ENCODE peak calls at places on chromosome 20, in eight cellular contexts. G, H, A, M, V, F, J and P are unnamed samples.

GRCh38 chr20:56636701-56637100 is 7.6 kb downstream of the TFAP2C start:
- DNase-seq in G (no peak), H (no peak), A (no peak), M (no peak), V (no peak), F (no peak), J (no peak), P (no peak)

GRCh38 chr20:52448513-52448912 is 256.9 kb upstream of the ZFP64 start:
- DNase-seq in G (no peak), H (no peak), A (no peak), M (no peak), V (no peak), F (no peak), J (no peak), P (no peak)

GRCh38 chr20:19835533-19836222 is 77.6 kb downstream of the RIN2 start:
- DNase-seq in G (no peak), H (no peak), A (peak; percentile 72), M (no peak), V (no peak), F (no peak), J (no peak), P (no peak)

GRCh38 chr20:18984238-18985200 is 170.9 kb downstream of the SCP2D1 start:
- DNase-seq in G (no peak), H (no peak), A (no peak), M (no peak), V (no peak), F (peak; percentile 31), J (no peak), P (no peak)

GRCh38 chr20:11483697-11484096 is 434.0 kb upstream of the BTBD3 start:
- DNase-seq in G (no peak), H (no peak), A (no peak), M (no peak), V (no peak), F (no peak), J (no peak), P (no peak)

GRCh38 chr20:40769677-40770285 is 80.7 kb upstream of the MAFB start:
- DNase-seq in G (no peak), H (no peak), A (no peak), M (no peak), V (no peak), F (no peak), J (no peak), P (no peak)

GRCh38 chr20:1567392-1568165 is 10.1 kb upstream of the SIRPD start:
- DNase-seq in G (no peak), H (no peak), A (no peak), M (no peak), V (no peak), F (no peak), J (no peak), P (peak; percentile 93)

GRCh38 chr20:31581391-31581790 is 23.7 kb upstream of the ID1 start:
- DNase-seq in G (no peak), H (no peak), A (no peak), M (no peak), V (no peak), F (no peak), J (no peak), P (no peak)

GRCh38 chr20:25049261-25050060 is 8.5 kb downstream of the ACSS1 start:
- DNase-seq in G (no peak), H (no peak), A (no peak), M (no peak), V (no peak), F (peak; percentile 15), J (peak; percentile 12), P (no peak)

GRCh38 chr20:25336561-25337422 is 53.8 kb downstream of the ABHD12 start:
- DNase-seq in G (peak; percentile 15), H (no peak), A (no peak), M (no peak), V (no peak), F (no peak), J (peak; percentile 62), P (peak; percentile 22)

GRCh38 chr20:33567949-33568348 is 78.1 kb downstream of the CBFA2T2 start:
- DNase-seq in G (no peak), H (no peak), A (no peak), M (no peak), V (peak; percentile 40), F (no peak), J (no peak), P (no peak)

GRCh38 chr20:61490721-61491120 is 238.7 kb downstream of the CDH4 start:
- DNase-seq in G (no peak), H (no peak), A (no peak), M (no peak), V (no peak), F (no peak), J (no peak), P (no peak)

GRCh38 chr20:32507998-32508774 is 76.9 kb downstream of the NOL4L start:
- DNase-seq in G (no peak), H (no peak), A (no peak), M (no peak), V (peak; percentile 84), F (no peak), J (peak; percentile 37), P (no peak)